ENCODE peak calls at places on chromosomes 12 and 14, in nine cellular contexts. E is heart left ventricle, P is transverse colon, D is IMR-90, Y is upper lobe of left lung, G is body of pancreas, X is spleen, L is adrenal gland, I is stomach. B is an unnamed sample.

GRCh38 chr14:22563987-22564386 is 25.0 kb downstream of the DAD1 start:
- DNase-seq in E (no peak), P (no peak), D (no peak), Y (no peak), G (no peak), X (no peak), L (no peak), I (no peak), B (no peak)

GRCh38 chr12:120775862-120776552 is 50.4 kb downstream of the ACADS start:
- DNase-seq in E (no peak), P (no peak), D (no peak), Y (no peak), G (no peak), X (no peak), L (no peak), I (no peak), B (no peak)

GRCh38 chr14:21105095-21105494 is 4.2 kb downstream of the TMEM253 start:
- DNase-seq in E (no peak), P (no peak), D (no peak), Y (no peak), G (no peak), X (no peak), L (no peak), I (no peak), B (no peak)

GRCh38 chr12:127162902-127163301 is 1104.1 kb upstream of the TMEM132C start:
- DNase-seq in E (no peak), P (no peak), D (peak; percentile 53), Y (no peak), G (no peak), X (no peak), L (no peak), I (no peak), B (no peak)

GRCh38 chr12:107590369-107591094 is 95.1 kb upstream of the PWP1 start:
- DNase-seq in E (no peak), P (no peak), D (no peak), Y (no peak), G (no peak), X (no peak), L (no peak), I (no peak), B (no peak)

GRCh38 chr12:65100140-65100539 is 21.0 kb downstream of the WIF1 start:
- DNase-seq in E (no peak), P (no peak), D (no peak), Y (no peak), G (no peak), X (no peak), L (no peak), I (no peak), B (no peak)

GRCh38 chr14:105589161-105589925 is 63.0 kb downstream of the TMEM121 start:
- DNase-seq in E (peak; percentile 55), P (no peak), D (no peak), Y (no peak), G (no peak), X (peak; percentile 75), L (no peak), I (no peak), B (no peak)

GRCh38 chr12:22447223-22447622 is 97.1 kb downstream of the C2CD5 start:
- DNase-seq in E (no peak), P (no peak), D (peak; percentile 40), Y (no peak), G (no peak), X (no peak), L (no peak), I (no peak), B (no peak)

GRCh38 chr14:90703841-90704240 is 112.4 kb downstream of the TTC7B start:
- DNase-seq in E (no peak), P (no peak), D (no peak), Y (no peak), G (no peak), X (no peak), L (no peak), I (no peak), B (no peak)

GRCh38 chr14:60951781-60952435 is 29.0 kb downstream of the TRMT5 start:
- DNase-seq in E (no peak), P (no peak), D (no peak), Y (no peak), G (no peak), X (no peak), L (no peak), I (no peak), B (no peak)

GRCh38 chr14:69539631-69540410 is 34.9 kb downstream of the CCDC177 start:
- DNase-seq in E (no peak), P (peak; percentile 21), D (peak; percentile 56), Y (peak; percentile 87), G (peak; percentile 26), X (no peak), L (peak; percentile 85), I (peak; percentile 31), B (no peak)

GRCh38 chr14:45091696-45092095 is 7.8 kb downstream of the PRPF39 start:
- DNase-seq in E (no peak), P (no peak), D (peak; percentile 36), Y (no peak), G (no peak), X (no peak), L (no peak), I (no peak), B (no peak)

GRCh38 chr12:90499793-90500192 is 455.2 kb downstream of the CCER1 start:
- DNase-seq in E (no peak), P (no peak), D (no peak), Y (no peak), G (no peak), X (no peak), L (no peak), I (no peak), B (no peak)

GRCh38 chr12:19710811-19711793 is 271.8 kb downstream of the AEBP2 start:
- DNase-seq in E (no peak), P (no peak), D (no peak), Y (no peak), G (peak; percentile 39), X (no peak), L (no peak), I (no peak), B (no peak)

DNA sequence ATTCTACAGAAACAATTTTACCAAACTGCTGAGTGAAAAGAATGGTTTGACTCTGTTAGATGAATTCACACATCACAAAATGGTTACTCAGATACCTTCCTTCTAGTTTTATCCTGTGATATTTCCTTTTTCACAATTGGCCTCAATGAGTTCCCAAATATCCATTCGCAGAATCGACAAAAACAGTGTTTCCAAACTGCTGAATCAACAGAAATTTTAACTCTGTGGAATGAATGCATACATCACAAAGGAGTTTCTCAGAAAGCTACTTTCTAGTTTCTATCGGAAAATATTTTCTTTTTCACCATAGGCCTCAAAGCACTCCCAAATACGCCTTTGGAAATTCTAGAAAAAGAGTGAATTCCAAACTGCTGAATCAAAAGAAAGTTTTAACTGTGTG is 525.0 kb downstream of the ALG10 start:
- DNase-seq in E (no peak), P (no peak), D (no peak), Y (no peak), G (no peak), X (no peak), L (no peak), I (no peak), B (no peak)
- H3K4me3 ChIP-seq in E (no peak overlapping the region), P (no peak overlapping the region), D (no peak overlapping the region), Y (no peak overlapping the region), G (no peak overlapping the region), X (no peak overlapping the region), L (no peak overlapping the region), I (no peak overlapping the region), B (no peak overlapping the region)

GRCh38 chr14:102556098-102556677 is 36.3 kb upstream of the RCOR1 start:
- DNase-seq in E (peak; percentile 33), P (no peak), D (no peak), Y (no peak), G (no peak), X (no peak), L (no peak), I (no peak), B (no peak)

GRCh38 chr14:102560436-102561261 is 31.8 kb upstream of the RCOR1 start:
- DNase-seq in E (no peak), P (no peak), D (no peak), Y (no peak), G (no peak), X (no peak), L (no peak), I (no peak), B (no peak)

GRCh38 chr14:102558566-102558965 is 33.9 kb upstream of the RCOR1 start:
- DNase-seq in E (peak; percentile 0), P (no peak), D (no peak), Y (no peak), G (no peak), X (no peak), L (no peak), I (no peak), B (no peak)

GRCh38 chr14:102557434-102558226 is 34.8 kb upstream of the RCOR1 start:
- DNase-seq in E (peak; percentile 38), P (no peak), D (no peak), Y (no peak), G (no peak), X (no peak), L (no peak), I (no peak), B (no peak)

GRCh38 chr14:102554835-102555819 is 37.3 kb upstream of the RCOR1 start:
- DNase-seq in E (peak; percentile 72), P (peak; percentile 64), D (no peak), Y (peak; percentile 73), G (peak; percentile 52), X (peak; percentile 91), L (peak; percentile 50), I (peak; percentile 53), B (no peak)
- TF ChIP-seq POLR2A in E (no peak), P (peak; percentile 35), D (no peak), Y (peak; percentile 24), G (peak; percentile 25), X (no peak), L (no peak), I (no peak), B (peak; percentile 17)

GRCh38 chr12:46824709-46825108 is 1.1 kb downstream of the SLC38A4 start:
- DNase-seq in E (no peak), P (peak; percentile 8), D (no peak), Y (no peak), G (no peak), X (no peak), L (no peak), I (no peak), B (no peak)
- H3K27ac ChIP-seq in E (no peak overlapping the region), P (peak overlapping the region; percentile 69), D (no peak overlapping the region), Y (no peak overlapping the region), G (no peak overlapping the region), X (no peak overlapping the region), L (no peak overlapping the region), I (no peak overlapping the region), B (no peak overlapping the region)

GRCh38 chr12:3746758-3747157 is 6.2 kb downstream of the CRACR2A start:
- DNase-seq in E (no peak), P (no peak), D (no peak), Y (no peak), G (no peak), X (no peak), L (no peak), I (no peak), B (no peak)

GRCh38 chr12:3750616-3751015 is 2.3 kb downstream of the CRACR2A start:
- DNase-seq in E (no peak), P (no peak), D (no peak), Y (no peak), G (no peak), X (no peak), L (no peak), I (no peak), B (no peak)

GRCh38 chr12:3747543-3747942 is 5.4 kb downstream of the CRACR2A start:
- DNase-seq in E (no peak), P (peak; percentile 63), D (no peak), Y (no peak), G (no peak), X (no peak), L (no peak), I (peak; percentile 30), B (peak; percentile 69)

GRCh38 chr12:3748620-3749019 is 4.3 kb downstream of the CRACR2A start:
- DNase-seq in E (no peak), P (no peak), D (no peak), Y (no peak), G (no peak), X (no peak), L (no peak), I (no peak), B (peak; percentile 69)

GRCh38 chr12:3747976-3748619 is 4.8 kb downstream of the CRACR2A start:
- DNase-seq in E (no peak), P (peak; percentile 51), D (no peak), Y (no peak), G (no peak), X (no peak), L (peak; percentile 10), I (no peak), B (peak; percentile 94)
- H3K4me3 ChIP-seq in E (no peak overlapping the region), P (no peak overlapping the region), D (no peak overlapping the region), Y (no peak overlapping the region), G (no peak overlapping the region), X (no peak overlapping the region), L (no peak overlapping the region), I (no peak overlapping the region), B (no peak overlapping the region)

B was measured in prostate gland.